ENCODE peak calls at places on chromosomes 1 and 21, in ten cellular contexts. N is neural progenitor cell, O is HepG2, H is endothelial cell of umbilical vein, E is fibroblast of lung, Q is mesenchymal stem cell, R is H9, B is GM23248, M is neuronal stem cell, I is IMR-90. T is an unnamed sample.

GRCh38 chr1:241598234-241598633 is 41.9 kb downstream of the CHML start:
- DNase-seq in N (no peak), O (no peak), H (no peak), E (no peak), Q (no peak), R (no peak), B (no peak), M (no peak), I (no peak), T (no peak)

GRCh38 chr1:87074001-87074795 is 159.8 kb downstream of the HS2ST1 start:
- DNase-seq in N (no peak), O (no peak), H (no peak), E (peak; percentile 18), Q (no peak), R (no peak), B (peak; percentile 24), M (no peak), I (no peak), T (no peak)

GRCh38 chr1:13451399-13451965 is 41.2 kb downstream of the PRAMEF20 start:
- DNase-seq in N (no peak), O (no peak), H (no peak), E (no peak), Q (no peak), R (no peak), B (no peak), M (no peak), I (no peak), T (no peak)

GRCh38 chr1:151583796-151584195 is 28.1 kb upstream of the SNX27 start:
- DNase-seq in N (no peak), O (no peak), H (no peak), E (no peak), Q (no peak), R (no peak), B (no peak), M (no peak), I (no peak), T (no peak)

GRCh38 chr1:209063816-209064664 is 519.5 kb upstream of the CAMK1G start:
- DNase-seq in N (no peak), O (no peak), H (no peak), E (no peak), Q (no peak), R (no peak), B (no peak), M (no peak), I (no peak), T (no peak)

GRCh38 chr1:93668121-93668520 is 13.5 kb downstream of the BCAR3 start:
- DNase-seq in N (no peak), O (no peak), H (no peak), E (no peak), Q (peak; percentile 54), R (no peak), B (no peak), M (no peak), I (no peak), T (no peak)

GRCh38 chr21:44926364-44927101 is 5.8 kb upstream of the ITGB2 start:
- DNase-seq in N (no peak), O (no peak), H (no peak), E (no peak), Q (no peak), R (no peak), B (peak; percentile 95), M (no peak), I (peak; percentile 29), T (peak; percentile 83)

GRCh38 chr1:102896771-102897170 is 211.6 kb downstream of the COL11A1 start:
- DNase-seq in N (no peak), O (no peak), H (no peak), E (no peak), Q (no peak), R (no peak), B (no peak), M (no peak), I (no peak), T (no peak)

GRCh38 chr1:97094257-97094972 is 372.8 kb downstream of the PTBP2 start:
- DNase-seq in N (peak; percentile 23), O (no peak), H (peak; percentile 64), E (peak; percentile 59), Q (peak; percentile 67), R (no peak), B (peak; percentile 95), M (no peak), I (peak; percentile 94), T (peak; percentile 89)

GRCh38 chr1:162193201-162193600 is 123.7 kb downstream of the NOS1AP start:
- DNase-seq in N (no peak), O (no peak), H (no peak), E (no peak), Q (no peak), R (no peak), B (no peak), M (no peak), I (no peak), T (no peak)

GRCh38 chr1:40592107-40592773 is 60.8 kb downstream of the ZNF684 start:
- DNase-seq in N (peak; percentile 19), O (peak; percentile 28), H (peak; percentile 47), E (peak; percentile 39), Q (peak; percentile 17), R (peak; percentile 33), B (peak; percentile 69), M (no peak), I (peak; percentile 17), T (peak; percentile 75)

GRCh38 chr1:11960710-11961109 is 19.5 kb upstream of the MFN2 start:
- DNase-seq in N (no peak), O (no peak), H (peak; percentile 39), E (no peak), Q (no peak), R (no peak), B (no peak), M (no peak), I (no peak), T (no peak)

GRCh38 chr1:220151454-220151853 is 57.5 kb downstream of the IARS2 start:
- DNase-seq in N (no peak), O (no peak), H (peak; percentile 69), E (peak; percentile 11), Q (no peak), R (no peak), B (peak; percentile 72), M (no peak), I (peak; percentile 15), T (no peak)

GRCh38 chr1:172145231-172145651 is 275.2 kb upstream of the C1orf105 start:
- DNase-seq in N (no peak), O (no peak), H (peak; percentile 57), E (peak; percentile 73), Q (peak; percentile 82), R (no peak), B (peak; percentile 88), M (no peak), I (peak; percentile 70), T (no peak)

GRCh38 chr1:221437171-221437570 is 304.7 kb downstream of the DUSP10 start:
- DNase-seq in N (no peak), O (no peak), H (no peak), E (peak; percentile 38), Q (peak; percentile 22), R (no peak), B (no peak), M (no peak), I (peak; percentile 42), T (no peak)

GRCh38 chr1:206476058-206476457 is 5.8 kb downstream of the IKBKE start:
- DNase-seq in N (no peak), O (no peak), H (no peak), E (no peak), Q (no peak), R (no peak), B (no peak), M (no peak), I (no peak), T (no peak)

GRCh38 chr1:52037402-52037814 is 3.8 kb upstream of the KTI12 start:
- DNase-seq in N (no peak), O (peak; percentile 97), H (no peak), E (peak; percentile 60), Q (peak; percentile 85), R (no peak), B (no peak), M (no peak), I (peak; percentile 77), T (no peak)

GRCh38 chr1:41656088-41656487 is 171.6 kb upstream of the EDN2 start:
- DNase-seq in N (no peak), O (no peak), H (no peak), E (no peak), Q (no peak), R (no peak), B (no peak), M (no peak), I (no peak), T (no peak)
- H3K9ac ChIP-seq in N (no peak overlapping the region), O (no peak overlapping the region), H (no peak overlapping the region), E (no peak overlapping the region), Q (no peak overlapping the region), R (no peak overlapping the region), B (no peak overlapping the region), M (no peak overlapping the region), I (no peak overlapping the region), T (no peak overlapping the region)

DNA sequence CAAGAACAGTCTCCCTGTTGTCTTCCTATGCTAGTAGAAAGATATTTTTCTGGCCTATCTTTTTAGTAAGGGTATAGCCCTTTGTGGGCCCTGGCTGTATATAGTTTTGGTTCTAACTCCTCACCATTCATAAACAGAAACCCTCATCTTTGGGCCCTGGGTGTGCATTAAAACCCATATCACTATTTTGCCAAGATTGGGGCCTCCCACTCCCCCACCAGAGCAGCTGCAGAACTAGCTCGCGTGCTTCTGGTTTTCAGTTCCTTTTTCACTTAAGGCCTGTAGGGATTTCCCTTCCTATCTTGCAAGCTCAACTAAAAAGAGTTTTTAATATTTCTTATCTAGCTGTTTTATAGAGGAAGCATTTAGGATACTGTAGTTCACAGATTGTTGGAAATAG is 106.4 kb downstream of the RGL1 start:
- DNase-seq in N (no peak), O (no peak), H (no peak), E (no peak), Q (no peak), R (no peak), B (no peak), M (no peak), I (no peak), T (no peak)
- H3K9ac ChIP-seq in N (no peak overlapping the region), O (no peak overlapping the region), H (no peak overlapping the region), E (no peak overlapping the region), Q (peak overlapping the region; percentile 37), R (no peak overlapping the region), B (no peak overlapping the region), M (no peak overlapping the region), I (no peak overlapping the region), T (no peak overlapping the region)

GRCh38 chr1:181592261-181592859 is 109.0 kb downstream of the CACNA1E start:
- DNase-seq in N (peak; percentile 36), O (no peak), H (no peak), E (no peak), Q (no peak), R (peak; percentile 20), B (no peak), M (no peak), I (no peak), T (no peak)
- H3K9ac ChIP-seq in N (no peak overlapping the region), O (no peak overlapping the region), H (no peak overlapping the region), E (no peak overlapping the region), Q (no peak overlapping the region), R (no peak overlapping the region), B (no peak overlapping the region), M (no peak overlapping the region), I (no peak overlapping the region), T (no peak overlapping the region)

DNA sequence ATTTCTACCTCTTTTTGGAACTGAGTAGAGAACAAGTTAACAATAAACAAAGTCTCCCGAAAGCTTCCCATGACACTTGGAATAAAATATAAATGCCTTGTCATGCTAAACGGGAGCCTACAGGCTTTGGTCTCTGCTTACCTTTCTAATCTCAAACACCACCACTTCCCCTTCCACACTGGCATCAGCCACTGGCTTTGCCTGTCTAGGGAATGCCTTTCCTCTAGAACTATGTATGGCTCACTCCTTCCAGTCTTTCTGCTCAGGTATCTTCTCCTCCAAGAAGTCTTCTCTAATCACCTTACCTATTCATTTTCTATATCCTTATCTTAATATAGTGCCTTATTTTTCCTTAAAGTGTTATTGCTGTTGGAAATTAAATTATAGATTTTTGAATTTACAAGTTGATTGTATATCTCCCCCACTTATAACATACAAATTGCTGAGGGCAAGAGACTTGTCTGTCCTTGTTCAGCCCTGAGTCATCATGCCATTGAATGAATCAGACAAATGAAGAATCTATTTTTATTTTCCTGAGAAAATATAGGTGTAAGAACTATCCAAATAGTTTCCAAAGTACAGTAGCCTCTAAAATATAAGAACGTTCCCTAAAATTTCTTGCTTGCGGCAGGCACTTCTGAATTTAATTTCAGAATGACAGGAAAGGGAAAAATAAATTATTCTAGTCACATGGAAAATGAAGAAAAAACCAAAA is 119.2 kb downstream of the TM2D1 start:
- DNase-seq in N (no peak), O (no peak), H (peak; percentile 66), E (no peak), Q (no peak), R (no peak), B (peak; percentile 87), M (no peak), I (peak; percentile 15), T (peak; percentile 80)
- H3K9ac ChIP-seq in N (no peak overlapping the region), O (no peak overlapping the region), H (peak overlapping the region; percentile 45), E (no peak overlapping the region), Q (peak overlapping the region; percentile 85), R (no peak overlapping the region), B (peak overlapping the region; percentile 74), M (no peak overlapping the region), I (no peak overlapping the region), T (peak overlapping the region; percentile 63)

T was measured in mammary epithelial cell.